ENCODE peak calls at places on chromosomes 11 and 22, in eight cellular contexts. F is tibial artery; C is RWPE1; S is Daoy; I is iPS-NIHi11; J is stimulated activated CD8-positive, alpha-beta memory T cell treated with anti-CD3 and anti-CD28 coated beads, Interleukin-4, amount 100 ng/mL, for 4 hours; Q is CD8-positive, alpha-beta memory T cell; E is heart left ventricle. X is an unnamed sample.

GRCh38 chr22:49971232-49972162 is 10.9 kb downstream of the PIM3 start:
- DNase-seq in F (peak), C (no peak), S (peak), I (peak), J (peak), Q (no peak), E (peak), X (peak)

GRCh38 chr11:61488651-61489291 is 19.8 kb upstream of the LRRC10B start:
- DNase-seq in F (peak), C (no peak), S (peak), I (peak), J (no peak), Q (no peak), E (peak), X (peak)

GRCh38 chr11:38345286-38345685 is 1747.2 kb upstream of the RAG2 start:
- DNase-seq in F (no peak), C (peak), S (no peak), I (no peak), J (no peak), Q (no peak), E (no peak), X (no peak)

GRCh38 chr11:128624269-128625170 is 37.2 kb upstream of the ETS1 start:
- DNase-seq in F (no peak), C (no peak), S (no peak), I (no peak), J (no peak), Q (peak), E (no peak), X (peak)

GRCh38 chr22:36317658-36318271 is 64.8 kb downstream of the APOL1 start:
- DNase-seq in F (no peak), C (no peak), S (no peak), I (no peak), J (no peak), Q (no peak), E (no peak), X (peak)

GRCh38 chr11:95592455-95592854 is 197.1 kb downstream of the FAM76B start:
- DNase-seq in F (no peak), C (no peak), S (no peak), I (peak), J (no peak), Q (no peak), E (no peak), X (no peak)

GRCh38 chr11:12179019-12179418 is 68.6 kb downstream of the MICAL2 start:
- DNase-seq in F (no peak), C (no peak), S (no peak), I (peak), J (no peak), Q (no peak), E (no peak), X (no peak)

GRCh38 chr22:40183029-40183581 is 5.4 kb downstream of the TNRC6B start:
- DNase-seq in F (no peak), C (no peak), S (peak), I (no peak), J (no peak), Q (no peak), E (no peak), X (peak)

GRCh38 chr11:17906436-17906835 is 106.4 kb downstream of the SERGEF start:
- DNase-seq in F (no peak), C (no peak), S (peak), I (peak), J (no peak), Q (no peak), E (no peak), X (no peak)

GRCh38 chr11:114036156-114036811 is 23.2 kb upstream of the ZBTB16 start:
- DNase-seq in F (peak), C (peak), S (peak), I (peak), J (no peak), Q (peak), E (peak), X (peak)

GRCh38 chr22:42294034-42294985 is 23.9 kb upstream of the TCF20 start:
- DNase-seq in F (peak), C (peak), S (peak), I (peak), J (no peak), Q (no peak), E (peak), X (no peak)

GRCh38 chr22:37126882-37127281 is 17.4 kb upstream of the TMPRSS6 start:
- DNase-seq in F (no peak), C (no peak), S (no peak), I (peak), J (no peak), Q (no peak), E (no peak), X (no peak)

GRCh38 chr11:128835741-128836410 is 31.2 kb downstream of the KCNJ1 start:
- DNase-seq in F (no peak), C (no peak), S (no peak), I (no peak), J (no peak), Q (no peak), E (peak), X (no peak)

GRCh38 chr11:68542617-68543016 is 82.1 kb downstream of the PPP6R3 start:
- DNase-seq in F (no peak), C (peak), S (peak), I (no peak), J (no peak), Q (no peak), E (no peak), X (no peak)

GRCh38 chr11:119361056-119361787 is 14.7 kb upstream of the MFRP start:
- DNase-seq in F (peak), C (peak), S (peak), I (no peak), J (no peak), Q (no peak), E (peak), X (peak)

GRCh38 chr11:69208190-69209037 is 52.7 kb downstream of the SMIM38 start:
- DNase-seq in F (peak), C (no peak), S (no peak), I (no peak), J (no peak), Q (no peak), E (no peak), X (no peak)

GRCh38 chr22:38098410-38099249 is 11.9 kb downstream of the BAIAP2L2 start:
- DNase-seq in F (no peak), C (no peak), S (peak), I (no peak), J (no peak), Q (no peak), E (no peak), X (no peak)

GRCh38 chr11:47345890-47346563 is 6.5 kb downstream of the MYBPC3 start:
- DNase-seq in F (no peak), C (no peak), S (no peak), I (no peak), J (no peak), Q (no peak), E (no peak), X (no peak)

GRCh38 chr22:48643066-48643731 is 1184.5 kb downstream of the BRD1 start:
- DNase-seq in F (no peak), C (no peak), S (no peak), I (no peak), J (no peak), Q (no peak), E (no peak), X (no peak)

GRCh38 chr11:78715639-78716311 is 141.1 kb upstream of the NARS2 start:
- DNase-seq in F (peak), C (peak), S (peak), I (peak), J (no peak), Q (no peak), E (no peak), X (no peak)

GRCh38 chr11:8059571-8060011 is 21.4 kb upstream of the TUB start:
- DNase-seq in F (peak), C (no peak), S (no peak), I (no peak), J (no peak), Q (no peak), E (no peak), X (no peak)